ENCODE peak calls at places on chromosomes 11 and 22, in ten cellular contexts. J is NCI-H1930; W is NCI-H2081 treated with DMSO at 0.1 percent for 48 hours; M is memory B cell; B is T-helper 17 cell; K is stimulated activated CD4-positive, alpha-beta T cell treated with anti-CD3 and anti-CD28 coated beads, Interleukin-15, amount 100 ng/mL, for 1 hour; H is HT1080; Q is dorsolateral prefrontal cortex; T is hippocampal formation; L is amygdala. D is an unnamed sample.

GRCh38 chr11:11464555-11464954 is 111.5 kb upstream of the CSNK2A3 start:
- DNase-seq in T (no peak), L (no peak), W (no peak), H (no peak), K (no peak), B (no peak), J (no peak), M (no peak), Q (no peak), D (no peak)

GRCh38 chr11:124943242-124943641 is 7.4 kb upstream of the HEPACAM start:
- DNase-seq in Q (peak), K (no peak), W (no peak), M (no peak), B (no peak), H (no peak), J (no peak), T (peak), L (peak), D (no peak)

GRCh38 chr22:21972293-21972779 is 10.3 kb downstream of the TOP3B start:
- DNase-seq in W (no peak), L (no peak), H (peak), B (peak), M (peak), T (no peak), K (no peak), Q (peak), J (no peak), D (no peak)

GRCh38 chr11:61904539-61905048 is 12.8 kb downstream of the RAB3IL1 start:
- DNase-seq in Q (no peak), K (no peak), T (no peak), L (no peak), H (no peak), J (no peak), B (no peak), M (no peak), W (no peak), D (no peak)

GRCh38 chr22:43996170-43996980 is 27.7 kb upstream of the PARVB start:
- DNase-seq in H (no peak), M (peak), T (no peak), Q (peak), L (no peak), W (no peak), B (peak), J (no peak), K (peak), D (no peak)

GRCh38 chr11:1129666-1130160 is 28.0 kb upstream of the MUC5AC start:
- DNase-seq in Q (no peak), H (no peak), L (no peak), T (no peak), W (no peak), B (no peak), K (no peak), M (no peak), J (no peak), D (no peak)

GRCh38 chr11:99548264-99548663 is 527.5 kb downstream of the CNTN5 start:
- DNase-seq in K (no peak), W (no peak), H (peak), J (no peak), Q (no peak), T (no peak), M (no peak), B (no peak), L (no peak), D (no peak)

GRCh38 chr11:126992065-126992803 is 8.3 kb downstream of the KIRREL3 start:
- DNase-seq in Q (no peak), J (no peak), H (peak), W (no peak), M (no peak), L (no peak), T (no peak), K (no peak), B (no peak), D (peak)

GRCh38 chr11:27427183-27427980 is 45.2 kb downstream of the LGR4 start:
- DNase-seq in M (no peak), W (no peak), B (no peak), J (no peak), L (no peak), H (peak), Q (no peak), T (no peak), K (no peak), D (no peak)

GRCh38 chr11:14617241-14618027 is 26.2 kb upstream of the PDE3B start:
- DNase-seq in Q (no peak), J (no peak), L (no peak), T (no peak), W (no peak), B (no peak), H (no peak), M (no peak), K (no peak), D (no peak)

GRCh38 chr11:371051-371450 is 1.8 kb downstream of the B4GALNT4 start:
- DNase-seq in W (no peak), Q (no peak), L (no peak), K (no peak), J (no peak), B (no peak), T (no peak), H (no peak), M (no peak), D (no peak)

GRCh38 chr11:79312591-79313267 is 128.1 kb downstream of the TENM4 start:
- DNase-seq in H (no peak), L (no peak), Q (no peak), T (peak), J (no peak), K (no peak), W (peak), B (no peak), M (no peak), D (no peak)

GRCh38 chr11:66157182-66157864 is 87.3 kb downstream of the PACS1 start:
- DNase-seq in J (no peak), B (no peak), K (no peak), L (no peak), T (no peak), M (no peak), W (no peak), Q (no peak), H (peak), D (no peak)

GRCh38 chr11:65224939-65225283 is 36.9 kb upstream of the POLA2 start:
- DNase-seq in T (no peak), Q (no peak), B (no peak), J (no peak), M (no peak), L (no peak), W (no peak), H (peak), K (no peak), D (peak)

GRCh38 chr11:76214968-76215548 is 8.8 kb upstream of the WNT11 start:
- DNase-seq in M (no peak), H (no peak), L (no peak), J (no peak), T (no peak), W (no peak), K (no peak), Q (no peak), B (no peak), D (no peak)

GRCh38 chr22:48320048-48320655 is 1507.5 kb downstream of the BRD1 start:
- DNase-seq in H (no peak), L (no peak), J (no peak), W (no peak), K (no peak), Q (no peak), M (no peak), T (no peak), B (no peak), D (no peak)

GRCh38 chr22:23079814-23080521 is 9.6 kb downstream of the GNAZ start:
- DNase-seq in L (no peak), M (no peak), Q (no peak), W (no peak), T (no peak), K (no peak), B (no peak), J (no peak), H (no peak), D (no peak)

GRCh38 chr11:118314985-118315384 is 10.5 kb downstream of the CD3E start:
- DNase-seq in H (no peak), L (no peak), Q (no peak), M (no peak), J (no peak), K (no peak), W (no peak), B (no peak), T (no peak), D (no peak)

GRCh38 chr22:33569547-33569946 is 350.7 kb downstream of the LARGE1 start:
- DNase-seq in Q (no peak), B (no peak), K (no peak), J (no peak), M (no peak), H (no peak), W (no peak), L (no peak), T (no peak), D (no peak)

GRCh38 chr11:122344281-122344680 is 228.3 kb upstream of the BLID start:
- DNase-seq in K (no peak), B (no peak), W (no peak), M (no peak), T (no peak), J (no peak), H (peak), L (no peak), Q (no peak), D (peak)